ENCODE peak calls at places on chromosome 5, in seven cellular contexts. One of them, this sample, is unnamed.

GRCh38 chr5:5615569-5615968 is 193.1 kb downstream of the ICE1 start:
- DNase-seq in neural progenitor cell: no peak
- DNase-seq in Calu3: no peak
- DNase-seq in GM23338: no peak
- DNase-seq in hepatocyte: no peak
- DNase-seq in pancreas: no peak
- DNase-seq in upper lobe of right lung: no peak
- DNase-seq in this sample: no peak

GRCh38 chr5:17794201-17794600 is 159.9 kb downstream of the TAF11L14 start:
- DNase-seq in pancreas: no peak
- DNase-seq in hepatocyte: peak
- DNase-seq in GM23338: no peak
- DNase-seq in Calu3: no peak
- DNase-seq in upper lobe of right lung: no peak
- DNase-seq in neural progenitor cell: no peak
- DNase-seq in this sample: no peak

GRCh38 chr5:55345327-55345726 is 37.5 kb downstream of the MTREX start:
- DNase-seq in Calu3: no peak
- DNase-seq in GM23338: no peak
- DNase-seq in upper lobe of right lung: no peak
- DNase-seq in neural progenitor cell: no peak
- DNase-seq in hepatocyte: no peak
- DNase-seq in pancreas: no peak
- DNase-seq in this sample: no peak

GRCh38 chr5:139884144-139884543 is 88.5 kb downstream of the PSD2 start:
- DNase-seq in neural progenitor cell: no peak
- DNase-seq in Calu3: no peak
- DNase-seq in hepatocyte: no peak
- DNase-seq in upper lobe of right lung: no peak
- DNase-seq in pancreas: no peak
- DNase-seq in GM23338: no peak
- DNase-seq in this sample: no peak

GRCh38 chr5:15013654-15014463 is 142.3 kb upstream of the ANKH start:
- DNase-seq in upper lobe of right lung: no peak
- DNase-seq in GM23338: peak
- DNase-seq in Calu3: no peak
- DNase-seq in hepatocyte: peak
- DNase-seq in pancreas: no peak
- DNase-seq in neural progenitor cell: peak
- DNase-seq in this sample: peak

GRCh38 chr5:111223790-111224560 is at the start of gene CAMK4:
- DNase-seq in neural progenitor cell: peak
- DNase-seq in hepatocyte: peak
- DNase-seq in pancreas: peak
- DNase-seq in GM23338: peak
- DNase-seq in Calu3: peak
- DNase-seq in upper lobe of right lung: peak
- DNase-seq in this sample: peak

GRCh38 chr5:81948349-81948748 is 23.5 kb upstream of the ATG10 start:
- DNase-seq in Calu3: no peak
- DNase-seq in GM23338: no peak
- DNase-seq in upper lobe of right lung: no peak
- DNase-seq in hepatocyte: peak
- DNase-seq in pancreas: no peak
- DNase-seq in neural progenitor cell: no peak
- DNase-seq in this sample: no peak

GRCh38 chr5:6576861-6577501 is 55.9 kb downstream of the NSUN2 start:
- DNase-seq in upper lobe of right lung: no peak
- DNase-seq in GM23338: peak
- DNase-seq in pancreas: no peak
- DNase-seq in neural progenitor cell: peak
- DNase-seq in Calu3: peak
- DNase-seq in hepatocyte: peak
- DNase-seq in this sample: peak

GRCh38 chr5:157571357-157571827 is 4.2 kb downstream of the ADAM19 start:
- DNase-seq in GM23338: peak
- DNase-seq in upper lobe of right lung: no peak
- DNase-seq in neural progenitor cell: no peak
- DNase-seq in Calu3: no peak
- DNase-seq in hepatocyte: peak
- DNase-seq in pancreas: no peak
- DNase-seq in this sample: no peak

GRCh38 chr5:133118741-133119140 is 66.9 kb downstream of the HSPA4 start:
- DNase-seq in neural progenitor cell: no peak
- DNase-seq in Calu3: no peak
- DNase-seq in GM23338: no peak
- DNase-seq in pancreas: no peak
- DNase-seq in upper lobe of right lung: no peak
- DNase-seq in hepatocyte: no peak
- DNase-seq in this sample: no peak

GRCh38 chr5:95284512-95285405 is at the start of gene MCTP1:
- DNase-seq in pancreas: peak
- DNase-seq in upper lobe of right lung: peak
- DNase-seq in GM23338: peak
- DNase-seq in hepatocyte: peak
- DNase-seq in Calu3: peak
- DNase-seq in neural progenitor cell: peak
- DNase-seq in this sample: peak

GRCh38 chr5:95285406-95285761 is 490 bp upstream of the MCTP1 start:
- DNase-seq in pancreas: no peak
- DNase-seq in hepatocyte: no peak
- DNase-seq in neural progenitor cell: peak
- DNase-seq in GM23338: peak
- DNase-seq in upper lobe of right lung: no peak
- DNase-seq in Calu3: no peak
- DNase-seq in this sample: no peak

GRCh38 chr5:95283022-95283615 is 1.8 kb downstream of the MCTP1 start:
- DNase-seq in neural progenitor cell: peak
- DNase-seq in Calu3: no peak
- DNase-seq in pancreas: no peak
- DNase-seq in GM23338: peak
- DNase-seq in upper lobe of right lung: no peak
- DNase-seq in hepatocyte: no peak
- DNase-seq in this sample: no peak

GRCh38 chr5:95281211-95281610 is 3.7 kb downstream of the MCTP1 start:
- DNase-seq in neural progenitor cell: peak
- DNase-seq in Calu3: no peak
- DNase-seq in hepatocyte: no peak
- DNase-seq in pancreas: no peak
- DNase-seq in upper lobe of right lung: no peak
- DNase-seq in GM23338: peak
- DNase-seq in this sample: no peak

GRCh38 chr5:95283761-95284511 is 958 bp downstream of the MCTP1 start:
- DNase-seq in hepatocyte: peak
- DNase-seq in pancreas: peak
- DNase-seq in upper lobe of right lung: peak
- DNase-seq in Calu3: peak
- DNase-seq in neural progenitor cell: peak
- DNase-seq in GM23338: peak
- DNase-seq in this sample: peak
- TF ChIP-seq CTCF in hepatocyte: peak
- TF ChIP-seq CTCF in pancreas: peak
- TF ChIP-seq CTCF in upper lobe of right lung: peak
- TF ChIP-seq CTCF in Calu3: peak
- TF ChIP-seq CTCF in neural progenitor cell: peak
- TF ChIP-seq CTCF in GM23338: peak
- TF ChIP-seq CTCF in this sample: peak

DNA sequence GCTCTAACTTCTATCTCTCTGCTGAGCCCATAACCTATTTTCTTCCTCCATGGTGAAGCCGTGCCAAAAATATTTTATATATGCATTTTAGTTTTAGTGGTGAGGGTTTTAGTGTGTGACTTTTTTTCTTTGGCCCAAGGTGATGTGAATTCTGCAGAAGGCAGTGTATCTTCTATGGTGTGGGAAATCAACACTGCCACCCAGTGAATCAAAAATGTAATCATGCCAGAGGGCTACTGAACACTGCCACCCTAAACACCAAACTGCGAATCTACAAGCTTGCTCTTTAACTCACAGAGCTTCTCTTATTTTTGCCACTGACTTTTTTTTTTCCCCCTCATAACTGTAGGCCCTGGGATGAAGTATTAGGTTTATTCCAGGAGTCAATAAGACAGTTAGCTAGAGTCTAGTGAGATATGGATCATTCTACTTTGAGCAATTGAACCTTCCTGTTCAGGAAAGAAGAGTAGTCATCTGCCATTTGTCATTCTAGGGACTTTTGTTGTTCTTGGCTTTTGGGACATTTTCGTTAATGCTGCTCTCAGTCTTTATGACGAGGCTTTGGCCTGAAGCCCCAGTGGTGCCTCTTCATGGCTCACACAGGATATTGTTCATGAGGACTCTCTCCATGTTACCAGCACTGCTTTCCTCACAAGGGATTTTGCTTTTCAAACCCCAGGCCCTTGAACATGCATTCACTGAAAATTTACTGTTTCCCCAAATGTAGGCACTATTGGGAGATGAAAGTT is 53.1 kb downstream of the C7 start:
- DNase-seq in pancreas: no peak
- DNase-seq in hepatocyte: no peak
- DNase-seq in neural progenitor cell: no peak
- DNase-seq in GM23338: no peak
- DNase-seq in Calu3: no peak
- DNase-seq in upper lobe of right lung: no peak
- DNase-seq in this sample: no peak
- TF ChIP-seq CTCF in pancreas: no peak
- TF ChIP-seq CTCF in hepatocyte: no peak
- TF ChIP-seq CTCF in neural progenitor cell: no peak
- TF ChIP-seq CTCF in GM23338: no peak
- TF ChIP-seq CTCF in Calu3: no peak
- TF ChIP-seq CTCF in upper lobe of right lung: no peak
- TF ChIP-seq CTCF in this sample: no peak

GRCh38 chr5:9546973-9547947 is 1.4 kb upstream of the SEMA5A start:
- DNase-seq in Calu3: no peak
- DNase-seq in upper lobe of right lung: peak
- DNase-seq in pancreas: peak
- DNase-seq in neural progenitor cell: peak
- DNase-seq in hepatocyte: peak
- DNase-seq in GM23338: peak
- DNase-seq in this sample: no peak

GRCh38 chr5:9545301-9545958 is 445 bp downstream of the SEMA5A start:
- DNase-seq in neural progenitor cell: peak
- DNase-seq in hepatocyte: peak
- DNase-seq in pancreas: peak
- DNase-seq in GM23338: peak
- DNase-seq in Calu3: no peak
- DNase-seq in upper lobe of right lung: peak
- DNase-seq in this sample: no peak

GRCh38 chr5:9544056-9544455 is 1.8 kb downstream of the SEMA5A start:
- DNase-seq in hepatocyte: no peak
- DNase-seq in Calu3: no peak
- DNase-seq in upper lobe of right lung: no peak
- DNase-seq in GM23338: no peak
- DNase-seq in neural progenitor cell: no peak
- DNase-seq in pancreas: no peak
- DNase-seq in this sample: no peak

GRCh38 chr5:9544502-9545300 is 1.2 kb downstream of the SEMA5A start:
- DNase-seq in upper lobe of right lung: peak
- DNase-seq in GM23338: peak
- DNase-seq in pancreas: peak
- DNase-seq in neural progenitor cell: peak
- DNase-seq in hepatocyte: peak
- DNase-seq in Calu3: peak
- DNase-seq in this sample: peak

DNA sequence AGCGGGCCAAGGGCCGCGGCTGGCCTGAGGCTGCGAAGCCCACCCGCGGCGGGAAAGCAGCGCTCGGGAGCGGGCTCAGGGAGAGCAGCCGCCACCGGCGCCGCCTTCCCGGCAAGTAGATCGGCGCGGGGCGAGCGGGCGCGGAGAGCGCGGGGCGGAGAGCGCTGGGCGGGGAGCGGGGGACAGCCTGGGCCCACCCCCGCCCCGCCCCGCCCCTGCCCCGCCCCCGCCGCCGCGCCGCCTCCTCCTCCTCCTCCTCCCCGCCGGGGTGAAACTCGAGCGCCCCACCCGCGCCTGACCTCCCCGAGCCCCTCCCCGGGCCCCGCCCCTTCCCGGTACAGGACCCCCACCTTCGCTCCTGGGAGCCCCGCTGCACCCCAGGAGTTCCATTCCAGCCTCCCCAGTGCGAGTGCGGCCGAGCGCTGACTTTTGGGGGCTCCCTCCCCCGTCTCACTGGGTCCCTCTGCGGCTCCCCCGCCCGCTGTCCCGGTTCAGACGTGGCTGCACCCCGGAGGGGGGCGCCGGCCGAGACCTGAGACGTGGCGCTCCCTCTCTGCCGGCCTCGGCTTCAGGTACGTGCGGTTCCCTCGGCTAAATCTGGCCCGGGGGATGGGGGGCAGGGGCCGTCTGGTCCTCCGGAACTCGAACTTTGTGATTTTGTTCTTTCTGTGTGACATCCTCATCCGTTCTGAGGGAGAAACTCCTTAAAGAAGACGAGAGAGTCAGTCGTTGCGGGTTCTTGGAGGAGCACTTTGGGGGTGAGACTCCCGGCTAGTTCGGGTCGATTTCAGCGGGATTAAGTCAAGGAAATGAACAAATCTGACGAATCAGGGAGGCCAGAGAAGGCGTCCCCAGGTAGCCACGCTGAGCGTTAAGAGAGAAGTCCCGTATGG is at the start of gene SEMA5A:
- DNase-seq in pancreas: peak
- DNase-seq in neural progenitor cell: peak
- DNase-seq in hepatocyte: peak
- DNase-seq in upper lobe of right lung: peak
- DNase-seq in Calu3: no peak
- DNase-seq in GM23338: peak
- DNase-seq in this sample: peak
- TF ChIP-seq CTCF in pancreas: no peak
- TF ChIP-seq CTCF in neural progenitor cell: no peak
- TF ChIP-seq CTCF in hepatocyte: peak
- TF ChIP-seq CTCF in upper lobe of right lung: no peak
- TF ChIP-seq CTCF in Calu3: no peak
- TF ChIP-seq CTCF in GM23338: no peak
- TF ChIP-seq CTCF in this sample: no peak

GRCh38 chr5:131710391-131710790 is 75.4 kb upstream of the RAPGEF6 start:
- DNase-seq in neural progenitor cell: no peak
- DNase-seq in upper lobe of right lung: no peak
- DNase-seq in GM23338: no peak
- DNase-seq in hepatocyte: no peak
- DNase-seq in pancreas: no peak
- DNase-seq in Calu3: no peak
- DNase-seq in this sample: no peak
- TF ChIP-seq CTCF in neural progenitor cell: no peak
- TF ChIP-seq CTCF in upper lobe of right lung: no peak
- TF ChIP-seq CTCF in GM23338: no peak
- TF ChIP-seq CTCF in hepatocyte: no peak
- TF ChIP-seq CTCF in pancreas: no peak
- TF ChIP-seq CTCF in Calu3: no peak
- TF ChIP-seq CTCF in this sample: no peak

GRCh38 chr5:116370886-116371285 is 203.7 kb downstream of the SEMA6A start:
- DNase-seq in hepatocyte: no peak
- DNase-seq in upper lobe of right lung: no peak
- DNase-seq in pancreas: no peak
- DNase-seq in GM23338: no peak
- DNase-seq in neural progenitor cell: no peak
- DNase-seq in Calu3: no peak
- DNase-seq in this sample: no peak
- TF ChIP-seq CTCF in hepatocyte: no peak
- TF ChIP-seq CTCF in upper lobe of right lung: no peak
- TF ChIP-seq CTCF in pancreas: no peak
- TF ChIP-seq CTCF in GM23338: no peak
- TF ChIP-seq CTCF in neural progenitor cell: no peak
- TF ChIP-seq CTCF in Calu3: no peak
- TF ChIP-seq CTCF in this sample: no peak